ENCODE peak calls at places on chromosome 11, in nine cellular contexts. M is left ventricle myocardium inferior, S is GM10248, P is fibroblast of mammary gland, Q is heart right ventricle, C is uterus, K is H9, I is nephron progenitor cell, Y is BE2C. B is an unnamed sample.
A peak's percentile ranks its signal among the peaks of the same experiment; 100 is the strongest.

GRCh38 chr11:2525941-2526807 is 81.4 kb downstream of the KCNQ1 start:
- DNase-seq in Y (peak; percentile 1), K (peak; percentile 18), Q (no peak), I (peak; percentile 1), S (no peak), P (no peak), M (peak; percentile 12), C (peak; percentile 7), B (peak; percentile 5)

GRCh38 chr11:89633125-89633695 is 76.9 kb upstream of the TRIM77 start:
- DNase-seq in Y (no peak), S (no peak), K (no peak), C (no peak), Q (no peak), M (no peak), P (no peak), I (no peak), B (no peak)

GRCh38 chr11:46475926-46476545 is 84.5 kb upstream of the CHRM4 start:
- DNase-seq in S (no peak), Y (no peak), K (no peak), M (no peak), P (no peak), Q (no peak), I (no peak), C (no peak), B (no peak)

GRCh38 chr11:61756452-61757212 is 4.2 kb downstream of the MYRF start:
- DNase-seq in C (no peak), P (peak; percentile 36), Y (no peak), M (no peak), I (no peak), S (peak; percentile 89), Q (no peak), K (no peak), B (no peak)

GRCh38 chr11:1762537-1763302 is 1.0 kb downstream of the CTSD start:
- DNase-seq in P (peak; percentile 45), Q (no peak), I (no peak), M (peak; percentile 61), K (no peak), Y (no peak), S (no peak), C (no peak), B (peak; percentile 17)

GRCh38 chr11:94544832-94545640 is 1.3 kb downstream of the FUT4 start:
- DNase-seq in C (no peak), I (no peak), S (no peak), K (peak; percentile 46), Q (peak; percentile 11), Y (no peak), P (no peak), M (peak; percentile 30), B (peak; percentile 32)

GRCh38 chr11:43694477-43694876 is 13.9 kb downstream of the HSD17B12 start:
- DNase-seq in C (no peak), Q (no peak), P (no peak), I (no peak), S (no peak), K (no peak), M (no peak), Y (no peak), B (no peak)

GRCh38 chr11:95245038-95245437 is 14.0 kb upstream of the SESN3 start:
- DNase-seq in Y (no peak), Q (no peak), C (no peak), M (no peak), I (no peak), P (peak; percentile 72), S (no peak), K (no peak), B (no peak)

GRCh38 chr11:108069947-108070346 is 51.4 kb upstream of the ACAT1 start:
- DNase-seq in C (no peak), S (peak; percentile 13), Q (no peak), I (no peak), Y (no peak), M (no peak), P (peak; percentile 68), K (no peak), B (no peak)

GRCh38 chr11:105811242-105811641 is 201.4 kb downstream of the GRIA4 start:
- DNase-seq in M (no peak), K (no peak), S (no peak), P (no peak), I (no peak), Y (no peak), Q (no peak), C (no peak), B (no peak)
- TF ChIP-seq CTCF in M (no peak), K (no peak), S (no peak), P (no peak), I (no peak), Y (no peak), Q (no peak), C (no peak), B (no peak)

GRCh38 chr11:69086152-69086551 is 37.4 kb downstream of the TPCN2 start:
- DNase-seq in I (no peak), Y (no peak), P (peak; percentile 57), S (no peak), M (no peak), C (peak; percentile 63), K (no peak), Q (no peak), B (peak; percentile 19)

GRCh38 chr11:69086741-69087524 is 38.2 kb downstream of the TPCN2 start:
- DNase-seq in C (no peak), Y (no peak), S (no peak), P (no peak), M (no peak), K (no peak), I (no peak), Q (no peak), B (peak; percentile 14)

GRCh38 chr11:69087811-69088210 is 39.1 kb downstream of the TPCN2 start:
- DNase-seq in S (no peak), Q (no peak), P (no peak), K (no peak), Y (no peak), M (no peak), C (no peak), I (no peak), B (no peak)

GRCh38 chr11:69089258-69089657 is 40.5 kb downstream of the TPCN2 start:
- DNase-seq in I (no peak), C (no peak), K (no peak), Y (no peak), S (no peak), Q (peak; percentile 53), P (peak; percentile 86), M (peak; percentile 73), B (no peak)

DNA sequence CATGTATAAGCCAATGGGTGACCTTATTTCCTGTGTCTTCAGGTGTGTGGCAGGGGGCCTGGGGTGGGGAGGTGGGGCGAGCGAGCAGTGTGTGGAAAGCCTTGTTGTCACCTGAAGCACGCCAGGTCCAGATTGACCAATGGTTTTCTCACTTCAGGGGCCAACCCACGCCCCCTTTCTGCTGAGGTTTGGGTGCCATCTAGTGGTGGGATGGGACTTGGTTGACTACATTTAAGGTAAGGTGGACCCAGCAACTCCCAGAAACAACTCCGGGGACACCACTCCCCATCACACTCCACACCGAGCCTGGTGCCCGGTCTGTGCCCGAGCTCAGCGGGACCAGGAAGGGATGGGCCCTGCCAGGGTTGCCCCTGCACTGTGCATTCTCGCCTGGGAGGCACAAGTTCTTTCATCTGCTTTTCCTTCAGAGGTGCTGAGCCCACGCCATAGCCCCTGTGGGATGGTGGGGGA is 40.0 kb downstream of the TPCN2 start:
- DNase-seq in C (peak; percentile 79), Q (peak; percentile 79), M (peak; percentile 71), K (peak; percentile 91), I (peak; percentile 77), P (peak; percentile 78), S (peak; percentile 93), Y (peak; percentile 83), B (peak; percentile 81)
- TF ChIP-seq CTCF in C (peak; percentile 81), Q (peak; percentile 81), M (peak; percentile 83), K (peak; percentile 84), I (peak; percentile 78), P (peak; percentile 76), S (peak; percentile 75), Y (peak; percentile 90), B (peak; percentile 77)

DNA sequence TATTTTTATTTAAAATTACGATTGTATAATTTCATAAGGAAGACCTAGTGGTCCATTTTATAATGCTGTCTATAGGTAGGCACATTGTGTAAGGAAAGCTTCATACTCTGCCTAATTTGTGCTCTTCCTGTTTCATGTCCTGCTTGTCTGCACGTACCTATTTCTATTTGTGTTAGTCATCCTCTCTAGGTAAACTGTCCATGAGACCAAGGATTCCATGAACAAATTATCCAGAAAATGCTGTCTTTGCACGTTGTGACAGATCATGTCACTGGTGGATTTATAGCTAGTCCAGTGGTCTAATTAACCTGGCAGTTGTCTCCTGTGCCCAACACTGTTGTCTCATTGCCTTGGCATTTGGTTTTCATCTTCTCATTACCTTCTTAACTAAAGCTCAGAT is 44.7 kb downstream of the DNAJC24 start:
- DNase-seq in K (no peak), S (no peak), I (no peak), M (no peak), P (no peak), Y (no peak), Q (no peak), C (no peak), B (no peak)
- TF ChIP-seq CTCF in K (no peak), S (no peak), I (no peak), M (no peak), P (no peak), Y (no peak), Q (no peak), C (no peak), B (no peak)

GRCh38 chr11:8258771-8259170 is 4.9 kb downstream of the LMO1 start:
- DNase-seq in C (no peak), I (no peak), K (peak; percentile 19), P (peak; percentile 74), Q (no peak), S (no peak), M (no peak), Y (no peak), B (peak; percentile 65)

GRCh38 chr11:8259316-8259995 is 4.2 kb downstream of the LMO1 start:
- DNase-seq in C (no peak), S (no peak), K (peak; percentile 17), I (no peak), Q (no peak), P (no peak), M (no peak), Y (no peak), B (no peak)

GRCh38 chr11:8256271-8257002 is 7.2 kb downstream of the LMO1 start:
- DNase-seq in M (no peak), P (no peak), Q (no peak), Y (no peak), K (peak; percentile 9), S (no peak), C (no peak), I (no peak), B (no peak)

GRCh38 chr11:8258289-8258688 is 5.4 kb downstream of the LMO1 start:
- DNase-seq in I (no peak), S (no peak), K (peak; percentile 16), C (no peak), Y (no peak), Q (peak; percentile 51), P (no peak), M (no peak), B (no peak)

GRCh38 chr11:8257003-8257664 is 6.5 kb downstream of the LMO1 start:
- DNase-seq in Y (no peak), S (no peak), K (no peak), M (no peak), Q (no peak), C (no peak), P (no peak), I (no peak), B (no peak)
- TF ChIP-seq CTCF in Y (no peak), S (no peak), K (no peak), M (no peak), Q (no peak), C (no peak), P (no peak), I (no peak), B (no peak)

B was measured in glutamatergic neuron.